ENCODE peak calls at places on chromosomes 1 and 21, in six cellular contexts. O is stimulated activated CD4-positive, alpha-beta T cell treated with anti-CD3 and anti-CD28 coated beads, Interleukin-4, amount 100 ng/mL, for 24 hours; B is esophagus squamous epithelium; X is cardiac fibroblast; H is pancreas; R is activated CD4-positive, CD25-positive, alpha-beta regulatory T cell treated with anti-CD3 and anti-CD28 coated beads, Interleukin-2, amount 50 U/mL, for 72 hours. N is an unnamed sample.

GRCh38 chr1:207750901-207751300 is 953 bp upstream of the CD46 start:
- DNase-seq in B (no peak), R (no peak), H (no peak), O (no peak), X (no peak), N (no peak)

GRCh38 chr1:59415876-59416275 is 119.0 kb downstream of the FGGY start:
- DNase-seq in B (no peak), H (no peak), X (no peak), R (no peak), O (no peak), N (no peak)

GRCh38 chr1:56644941-56645662 is at the start of gene PRKAA2:
- DNase-seq in H (peak; percentile 82), X (peak; percentile 14), O (no peak), R (no peak), B (no peak), N (peak; percentile 80)

GRCh38 chr1:151157067-151157531 is 650 bp downstream of the TNFAIP8L2 start:
- DNase-seq in B (no peak), O (peak; percentile 61), H (no peak), X (no peak), R (peak; percentile 54), N (peak; percentile 55)

GRCh38 chr21:39314155-39315027 is 959 bp upstream of the BRWD1 start:
- DNase-seq in O (peak; percentile 45), H (no peak), R (peak; percentile 51), X (peak; percentile 71), B (no peak), N (peak; percentile 81)

GRCh38 chr1:169022648-169023047 is 83.8 kb upstream of the ATP1B1 start:
- DNase-seq in H (no peak), X (no peak), R (no peak), O (no peak), B (no peak), N (no peak)

GRCh38 chr1:115251856-115252255 is 86.2 kb downstream of the NGF start:
- DNase-seq in X (peak; percentile 90), R (no peak), H (no peak), B (no peak), O (no peak), N (no peak)

GRCh38 chr1:61080408-61081134 is 1.8 kb upstream of the NFIA start:
- DNase-seq in X (no peak), O (no peak), H (no peak), B (no peak), R (no peak), N (no peak)

N was measured in kidney.